ENCODE peak calls at places on chromosome 3, in five cellular contexts. A is SK-N-SH, G is K562, F is HepG2, E is HCT116. C is an unnamed sample.

GRCh38 chr3:37287776-37288175 is 113.4 kb upstream of the LRRFIP2 start:
- DNase-seq in A (no peak), G (no peak), F (no peak), E (no peak), C (no peak)

GRCh38 chr3:12231481-12231880 is 57.4 kb upstream of the PPARG start:
- DNase-seq in A (no peak), G (no peak), F (no peak), E (no peak), C (no peak)

GRCh38 chr3:4979401-4980228 is at the start of gene BHLHE40:
- DNase-seq in A (peak), G (no peak), F (no peak), E (no peak), C (no peak)

GRCh38 chr3:10292505-10293419 is at the start of gene GHRL:
- DNase-seq in A (no peak), G (peak), F (peak), E (no peak), C (peak)

GRCh38 chr3:156847746-156848339 is 21.7 kb downstream of the LEKR1 start:
- DNase-seq in A (no peak), G (no peak), F (no peak), E (no peak), C (no peak)

GRCh38 chr3:39150803-39151631 is 2.4 kb downstream of the CSRNP1 start:
- DNase-seq in A (peak), G (peak), F (peak), E (no peak), C (no peak)

GRCh38 chr3:14516738-14517345 is 23.3 kb downstream of the GRIP2 start:
- DNase-seq in A (no peak), G (no peak), F (no peak), E (no peak), C (no peak)

GRCh38 chr3:171526869-171527268 is 66.7 kb upstream of the TNIK start:
- DNase-seq in A (no peak), G (no peak), F (peak), E (no peak), C (no peak)

GRCh38 chr3:194540268-194540937 is 53.6 kb upstream of the ATP13A3 start:
- DNase-seq in A (no peak), G (no peak), F (no peak), E (no peak), C (no peak)

GRCh38 chr3:177810162-177810623 is 612.9 kb upstream of the TBL1XR1 start:
- DNase-seq in A (no peak), G (no peak), F (peak), E (no peak), C (no peak)

GRCh38 chr3:31495971-31496370 is 36.8 kb upstream of the STT3B start:
- DNase-seq in A (no peak), G (no peak), F (no peak), E (no peak), C (no peak)

DNA sequence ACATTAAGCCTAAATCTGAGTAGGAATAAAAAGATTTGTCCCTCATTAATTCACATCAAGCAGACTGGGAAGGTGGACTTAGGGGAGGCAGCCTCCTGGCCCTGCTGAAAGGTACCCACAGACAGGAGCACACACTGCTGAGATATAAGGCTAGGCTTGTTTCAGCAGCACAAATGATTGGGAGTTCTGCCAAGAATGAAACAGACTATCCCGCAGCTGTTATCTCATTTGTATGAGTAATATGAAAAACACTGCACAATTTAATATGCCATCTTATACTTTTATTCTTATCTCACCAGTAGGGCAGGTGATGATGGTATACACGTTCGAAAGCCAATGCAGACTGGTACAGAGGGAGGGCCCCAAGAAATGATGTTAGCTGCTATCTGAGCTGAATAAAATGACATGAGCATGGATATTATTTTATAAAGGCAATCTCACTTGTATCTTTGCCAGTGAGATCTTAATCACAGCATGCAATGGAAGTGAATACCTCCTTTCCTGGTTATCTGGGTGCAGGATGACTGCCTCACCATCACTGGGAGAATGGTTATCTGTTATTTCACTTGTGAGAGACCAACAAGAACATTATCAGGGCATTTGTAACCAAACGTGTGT is 258.7 kb upstream of the PPP2R3A start:
- DNase-seq in A (peak), G (no peak), F (no peak), E (no peak), C (no peak)
- TF ChIP-seq YY1 in A (no peak), G (no peak), F (no peak), E (no peak), C (no peak)

GRCh38 chr3:113606539-113607218 is 74.3 kb downstream of the SIDT1 start:
- DNase-seq in A (no peak), G (no peak), F (no peak), E (no peak), C (peak)
- TF ChIP-seq ZBTB33 in A (no peak), G (no peak), F (no peak), E (no peak), C (no peak)

GRCh38 chr3:107752202-107752990 is 229.6 kb downstream of the BBX start:
- DNase-seq in A (no peak), G (no peak), F (peak), E (peak), C (no peak)

GRCh38 chr3:107756649-107757048 is 233.9 kb downstream of the BBX start:
- DNase-seq in A (no peak), G (no peak), F (no peak), E (no peak), C (no peak)

GRCh38 chr3:107753988-107754387 is 231.2 kb downstream of the BBX start:
- DNase-seq in A (no peak), G (no peak), F (no peak), E (no peak), C (no peak)

GRCh38 chr3:107757140-107757539 is 234.4 kb downstream of the BBX start:
- DNase-seq in A (peak), G (no peak), F (no peak), E (no peak), C (no peak)

DNA sequence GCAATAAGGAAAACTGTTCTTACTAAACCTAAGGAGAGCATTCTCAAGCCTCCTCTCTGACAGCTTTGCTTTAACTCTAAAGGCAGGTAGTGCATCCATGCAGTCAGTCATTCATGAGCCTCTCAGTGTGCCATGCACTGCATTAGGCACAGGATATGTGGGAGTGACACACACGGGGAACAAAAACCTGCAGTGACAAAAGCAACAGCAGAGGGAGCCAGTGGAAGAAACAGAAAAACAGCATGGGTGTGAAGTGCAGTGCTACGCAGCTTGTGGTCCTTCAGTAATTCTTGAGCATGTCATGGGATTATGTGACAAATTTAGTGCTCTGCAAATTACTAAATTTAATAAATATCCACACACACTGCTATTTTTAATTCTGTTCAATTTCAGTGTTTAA is 230.7 kb downstream of the BBX start:
- DNase-seq in A (peak), G (no peak), F (peak), E (peak), C (no peak)
- TF ChIP-seq YY1 in A (no peak), G (no peak), F (no peak), E (no peak), C (no peak)

DNA sequence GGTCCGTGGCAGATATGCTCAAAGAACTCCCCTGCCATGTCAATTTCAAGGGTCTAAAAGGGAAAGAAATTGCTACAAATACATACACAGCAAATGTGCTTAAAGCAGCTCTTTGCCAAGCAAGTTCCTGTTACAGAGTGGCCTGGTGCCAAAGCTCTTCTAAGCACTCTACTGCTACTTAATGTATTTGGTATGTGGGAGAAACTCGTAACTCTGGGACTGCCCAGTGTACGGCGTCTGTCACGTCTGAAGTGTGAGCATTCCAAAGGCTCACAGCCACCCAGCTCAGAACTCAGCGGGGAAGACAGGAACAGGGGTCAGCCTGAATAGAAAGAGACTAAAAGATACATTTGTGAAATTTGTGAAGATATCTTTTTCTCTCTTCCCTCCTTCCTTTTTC is 54.6 kb downstream of the RBMS3 start:
- DNase-seq in A (peak), G (no peak), F (no peak), E (peak), C (no peak)
- TF ChIP-seq ZBTB33 in A (peak), G (no peak), F (no peak), E (no peak), C (no peak)

C was measured in GM12878.